ENCODE peak calls at places on chromosomes 1 and 21, in eight cellular contexts. B, J, I, O, A, R, C and U are unnamed samples.
A peak's percentile ranks its signal among the peaks of the same experiment; 100 is the strongest.

GRCh38 chr1:99647460-99647859 is 1.5 kb downstream of the PALMD start:
- DNase-seq in O (no peak), I (peak; percentile 34), A (no peak), R (no peak), C (no peak), J (no peak), B (no peak), U (no peak)

GRCh38 chr1:55477953-55478352 is 262.8 kb upstream of the USP24 start:
- DNase-seq in B (no peak), I (no peak), R (no peak), C (no peak), A (no peak), O (no peak), J (no peak), U (no peak)

GRCh38 chr1:179984942-179985341 is 30.3 kb downstream of the CEP350 start:
- DNase-seq in B (no peak), O (no peak), A (no peak), C (no peak), I (no peak), R (no peak), J (no peak), U (no peak)

GRCh38 chr1:35603941-35604340 is 30.8 kb downstream of the TFAP2E start:
- DNase-seq in R (no peak), J (no peak), I (no peak), B (no peak), C (no peak), A (no peak), O (no peak), U (no peak)

GRCh38 chr1:168119750-168120149 is 17.0 kb downstream of the GPR161 start:
- DNase-seq in C (no peak), O (no peak), J (no peak), I (no peak), A (no peak), B (no peak), R (no peak), U (no peak)

GRCh38 chr1:8325771-8326170 is 7.9 kb downstream of the SLC45A1 start:
- DNase-seq in A (no peak), J (no peak), R (no peak), I (no peak), B (no peak), C (no peak), O (no peak), U (no peak)

GRCh38 chr1:57850572-57850971 is 426.7 kb upstream of the DAB1 start:
- DNase-seq in C (no peak), B (no peak), O (no peak), J (no peak), A (no peak), R (no peak), I (no peak), U (no peak)

GRCh38 chr1:239952348-239953307 is 139.1 kb upstream of the FMN2 start:
- DNase-seq in C (no peak), R (peak; percentile 26), I (no peak), J (peak; percentile 20), A (no peak), B (no peak), O (no peak), U (peak; percentile 78)

GRCh38 chr1:151613275-151613867 is 1.5 kb downstream of the SNX27 start:
- DNase-seq in J (no peak), C (no peak), R (no peak), A (no peak), B (no peak), I (no peak), O (no peak), U (no peak)

GRCh38 chr21:37751268-37751975 is 164.8 kb downstream of the KCNJ6 start:
- DNase-seq in I (no peak), A (no peak), B (no peak), O (no peak), R (no peak), C (no peak), J (no peak), U (no peak)

GRCh38 chr1:87399701-87400100 is 71.0 kb downstream of the LMO4 start:
- DNase-seq in C (no peak), O (no peak), A (no peak), B (no peak), R (no peak), I (no peak), J (no peak), U (no peak)

GRCh38 chr1:152141971-152142584 is 16.9 kb downstream of the RPTN start:
- DNase-seq in C (no peak), J (peak; percentile 33), A (no peak), I (peak; percentile 28), O (no peak), B (no peak), R (no peak), U (peak; percentile 52)

GRCh38 chr1:90359994-90360393 is 357.1 kb downstream of the BARHL2 start:
- DNase-seq in J (no peak), I (no peak), A (no peak), R (no peak), C (no peak), B (no peak), O (no peak), U (no peak)